ENCODE peak calls at places on chromosomes 12 and 14, in six cellular contexts. R is HCT116; Y is progenitor cell of endocrine pancreas; I is CD4-positive, CD25-positive, alpha-beta regulatory T cell; T is stimulated activated CD8-positive, alpha-beta memory T cell treated with anti-CD3 and anti-CD28 coated beads, Interleukin-15, amount 100 ng/mL, for 24 hours; A is RPMI7951. M is an unnamed sample.

GRCh38 chr14:49879683-49880204 is 13.1 kb upstream of the ARF6 start:
- DNase-seq in R (peak), Y (no peak), I (peak), T (no peak), A (peak), M (no peak)

GRCh38 chr14:33432407-33433023 is 493.8 kb downstream of the NPAS3 start:
- DNase-seq in R (no peak), Y (no peak), I (no peak), T (no peak), A (peak), M (peak)

GRCh38 chr14:64760146-64760755 is 56.0 kb downstream of the PLEKHG3 start:
- DNase-seq in R (peak), Y (peak), I (peak), T (peak), A (peak), M (no peak)

GRCh38 chr12:30613119-30613830 is 82.4 kb downstream of the IPO8 start:
- DNase-seq in R (no peak), Y (no peak), I (no peak), T (no peak), A (peak), M (no peak)

GRCh38 chr12:12818693-12819092 is 5.5 kb downstream of the DDX47 start:
- DNase-seq in R (no peak), Y (no peak), I (no peak), T (no peak), A (no peak), M (no peak)

GRCh38 chr14:102086346-102086971 is 385 bp downstream of the HSP90AA1 start:
- DNase-seq in R (no peak), Y (no peak), I (peak), T (peak), A (peak), M (no peak)

GRCh38 chr12:122721057-122721545 is 4.5 kb upstream of the HCAR3 start:
- DNase-seq in R (no peak), Y (no peak), I (no peak), T (no peak), A (peak), M (no peak)

GRCh38 chr14:55048900-55049437 is 2.5 kb upstream of the MAPK1IP1L start:
- DNase-seq in R (no peak), Y (no peak), I (no peak), T (no peak), A (no peak), M (no peak)

GRCh38 chr12:49609875-49610154 is 4.4 kb upstream of the FAM186B start:
- DNase-seq in R (no peak), Y (no peak), I (no peak), T (no peak), A (peak), M (no peak)

GRCh38 chr12:75099215-75099614 is 110.4 kb downstream of the KCNC2 start:
- DNase-seq in R (no peak), Y (no peak), I (no peak), T (no peak), A (peak), M (no peak)

GRCh38 chr14:78974691-78975090 is 804.5 kb downstream of the NRXN3 start:
- DNase-seq in R (no peak), Y (no peak), I (no peak), T (no peak), A (no peak), M (no peak)

GRCh38 chr12:118357327-118358007 is 15.2 kb downstream of the TAOK3 start:
- DNase-seq in R (peak), Y (no peak), I (peak), T (no peak), A (peak), M (peak)

GRCh38 chr12:5478081-5478706 is 46.3 kb downstream of the NTF3 start:
- DNase-seq in R (no peak), Y (no peak), I (no peak), T (no peak), A (no peak), M (no peak)

GRCh38 chr12:34406996-34407300 is 384.7 kb downstream of the ALG10 start:
- DNase-seq in R (no peak), Y (peak), I (no peak), T (no peak), A (no peak), M (no peak)

GRCh38 chr12:47954058-47954457 is 9.3 kb upstream of the TMEM106C start:
- DNase-seq in R (no peak), Y (no peak), I (no peak), T (no peak), A (no peak), M (no peak)

GRCh38 chr14:27881063-27881462 is 885.5 kb upstream of the FOXG1 start:
- DNase-seq in R (no peak), Y (no peak), I (no peak), T (no peak), A (no peak), M (no peak)

GRCh38 chr12:109501299-109501698 is 23.9 kb downstream of the UBE3B start:
- DNase-seq in R (no peak), Y (no peak), I (no peak), T (no peak), A (no peak), M (no peak)

GRCh38 chr12:54370218-54370730 is 6.0 kb upstream of the GPR84 start:
- DNase-seq in R (no peak), Y (peak), I (no peak), T (no peak), A (peak), M (no peak)

GRCh38 chr14:65961004-65961403 is 525.2 kb upstream of the CCDC196 start:
- DNase-seq in R (peak), Y (peak), I (peak), T (peak), A (peak), M (peak)

GRCh38 chr14:60085085-60085484 is 6.6 kb upstream of the PCNX4 start:
- DNase-seq in R (no peak), Y (no peak), I (no peak), T (no peak), A (no peak), M (no peak)

GRCh38 chr12:79662046-79662811 is 28.5 kb downstream of the PAWR start:
- DNase-seq in R (no peak), Y (no peak), I (no peak), T (no peak), A (peak), M (no peak)

GRCh38 chr14:105419305-105420091 is at the start of gene MTA1:
- DNase-seq in R (no peak), Y (no peak), I (peak), T (no peak), A (peak), M (no peak)

GRCh38 chr12:88362439-88362838 is 217.8 kb downstream of the KITLG start:
- DNase-seq in R (no peak), Y (no peak), I (no peak), T (no peak), A (no peak), M (no peak)

GRCh38 chr14:67133595-67134441 is 55.4 kb upstream of the GARIN2 start:
- DNase-seq in R (no peak), Y (no peak), I (no peak), T (no peak), A (no peak), M (no peak)

GRCh38 chr12:47715877-47716548 is 9.3 kb downstream of the ENDOU start:
- DNase-seq in R (no peak), Y (no peak), I (no peak), T (no peak), A (no peak), M (no peak)

GRCh38 chr12:124914392-124915248 is at the start of gene UBC:
- DNase-seq in R (peak), Y (peak), I (peak), T (peak), A (peak), M (peak)

GRCh38 chr12:52892193-52892852 is 12.6 kb downstream of the KRT8 start:
- DNase-seq in R (no peak), Y (no peak), I (no peak), T (no peak), A (no peak), M (no peak)

GRCh38 chr12:121296618-121297476 is at the start of gene CAMKK2:
- DNase-seq in R (peak), Y (peak), I (peak), T (peak), A (peak), M (peak)

GRCh38 chr14:105026033-105026785 is 5.3 kb upstream of the CDCA4 start:
- DNase-seq in R (no peak), Y (no peak), I (no peak), T (no peak), A (peak), M (no peak)